ENCODE peak calls at places on chromosomes 3 and 15, in four cellular contexts. One of them, this sample, is unnamed.

GRCh38 chr3:160127308-160127707 is 97.9 kb upstream of the C3orf80 start:
- DNase-seq in H7: no peak
- DNase-seq in NCI-H774: no peak
- DNase-seq in iris pigment epithelial cell: no peak
- DNase-seq in this sample: no peak

GRCh38 chr3:64152676-64153466 is 72.4 kb downstream of the PRICKLE2 start:
- DNase-seq in H7: no peak
- DNase-seq in iris pigment epithelial cell: no peak
- DNase-seq in NCI-H774: no peak
- DNase-seq in this sample: no peak

GRCh38 chr15:52728899-52729298 is 49.7 kb upstream of the ATOSA start:
- DNase-seq in NCI-H774: no peak
- DNase-seq in H7: no peak
- DNase-seq in iris pigment epithelial cell: peak; percentile 76
- DNase-seq in this sample: no peak

GRCh38 chr15:36753173-36753572 is 173.7 kb downstream of the CDIN1 start:
- DNase-seq in NCI-H774: no peak
- DNase-seq in iris pigment epithelial cell: no peak
- DNase-seq in H7: no peak
- DNase-seq in this sample: no peak

GRCh38 chr3:48301814-48302194 is 31.7 kb downstream of the SPINK8 start:
- DNase-seq in H7: peak; percentile 50
- DNase-seq in iris pigment epithelial cell: peak; percentile 38
- DNase-seq in NCI-H774: no peak
- DNase-seq in this sample: no peak

GRCh38 chr3:133444071-133444774 is 44.4 kb downstream of the BFSP2 start:
- DNase-seq in iris pigment epithelial cell: peak; percentile 37
- DNase-seq in H7: no peak
- DNase-seq in NCI-H774: peak; percentile 86
- DNase-seq in this sample: no peak

GRCh38 chr3:193863657-193864323 is 270.8 kb downstream of the OPA1 start:
- DNase-seq in NCI-H774: no peak
- DNase-seq in iris pigment epithelial cell: no peak
- DNase-seq in H7: no peak
- DNase-seq in this sample: no peak

GRCh38 chr3:148158210-148158609 is 539.5 kb upstream of the AGTR1 start:
- DNase-seq in iris pigment epithelial cell: peak; percentile 87
- DNase-seq in H7: no peak
- DNase-seq in NCI-H774: no peak
- DNase-seq in this sample: no peak

GRCh38 chr15:78142332-78142731 is 6.8 kb upstream of the IDH3A start:
- DNase-seq in iris pigment epithelial cell: no peak
- DNase-seq in H7: no peak
- DNase-seq in NCI-H774: no peak
- DNase-seq in this sample: no peak

GRCh38 chr3:83189634-83190033 is 1428.2 kb upstream of the GBE1 start:
- DNase-seq in H7: no peak
- DNase-seq in NCI-H774: no peak
- DNase-seq in iris pigment epithelial cell: no peak
- DNase-seq in this sample: no peak

GRCh38 chr3:33911525-33912322 is 113.3 kb downstream of the PDCD6IP start:
- DNase-seq in H7: no peak
- DNase-seq in iris pigment epithelial cell: peak; percentile 83
- DNase-seq in NCI-H774: no peak
- DNase-seq in this sample: no peak

GRCh38 chr3:132822266-132822665 is 100.1 kb upstream of the NPHP3 start:
- DNase-seq in iris pigment epithelial cell: no peak
- DNase-seq in H7: no peak
- DNase-seq in NCI-H774: no peak
- DNase-seq in this sample: peak; percentile 76

GRCh38 chr3:183697610-183698317 is at the start of gene YEATS2:
- DNase-seq in NCI-H774: peak; percentile 86
- DNase-seq in H7: peak; percentile 99
- DNase-seq in iris pigment epithelial cell: peak; percentile 56
- DNase-seq in this sample: peak; percentile 79

GRCh38 chr3:42827023-42827422 is 17.8 kb downstream of the ACKR2 start:
- DNase-seq in iris pigment epithelial cell: no peak
- DNase-seq in H7: no peak
- DNase-seq in NCI-H774: no peak
- DNase-seq in this sample: no peak

GRCh38 chr15:83694030-83694429 is 40.1 kb downstream of the ADAMTSL3 start:
- DNase-seq in H7: peak; percentile 37
- DNase-seq in iris pigment epithelial cell: peak; percentile 81
- DNase-seq in NCI-H774: no peak
- DNase-seq in this sample: no peak